ENCODE peak calls at places on chromosomes 5 and 9, in six cellular contexts. P is neural progenitor cell, N is cardiac muscle cell, W is mucosa of descending colon, L is GM06990, X is heart right ventricle. E is an unnamed sample. For H3K36me3, the result is how much of the 10 kb centered on the place peaks cover.

GRCh38 chr5:101431201-101431600 is 528.1 kb upstream of the ST8SIA4 start:
- DNase-seq in P (no peak), N (no peak), W (no peak), L (no peak), X (no peak), E (no peak)

GRCh38 chr5:94618029-94618492 is 343 bp downstream of the KIAA0825 start:
- DNase-seq in P (peak), N (peak), W (peak), L (no peak), X (peak), E (peak)

GRCh38 chr5:148850836-148851235 is 24.4 kb downstream of the ADRB2 start:
- DNase-seq in P (no peak), N (no peak), W (no peak), L (no peak), X (no peak), E (no peak)

GRCh38 chr5:177133845-177134652 is 476 bp downstream of the NSD1 start:
- DNase-seq in P (peak), N (peak), W (peak), L (peak), X (peak), E (peak)

GRCh38 chr9:117412006-117412715 is 2.7 kb downstream of the ASTN2 start:
- DNase-seq in P (peak), N (no peak), W (no peak), L (peak), X (no peak), E (no peak)

GRCh38 chr9:78552802-78553201 is 255.9 kb downstream of the PSAT1 start:
- DNase-seq in P (no peak), N (no peak), W (no peak), L (no peak), X (no peak), E (no peak)

GRCh38 chr5:177303925-177304391 is 359 bp downstream of the PRELID1 start:
- DNase-seq in P (no peak), N (no peak), W (peak), L (no peak), X (no peak), E (no peak)

GRCh38 chr5:133985540-133986180 is 17.2 kb upstream of the C5orf15 start:
- DNase-seq in P (no peak), N (no peak), W (no peak), L (no peak), X (no peak), E (no peak)

GRCh38 chr5:151257731-151258715 is 5.0 kb downstream of the GM2A start:
- DNase-seq in P (no peak), N (no peak), W (no peak), L (peak), X (no peak), E (no peak)

GRCh38 chr9:30723656-30724055 is 1660.8 kb upstream of the ACO1 start:
- DNase-seq in P (no peak), N (no peak), W (no peak), L (no peak), X (no peak), E (no peak)

GRCh38 chr9:88535226-88535931 is 401 bp downstream of the NXNL2 start:
- DNase-seq in P (peak), N (peak), W (peak), L (peak), X (peak), E (no peak)

GRCh38 chr5:101292199-101292598 is 389.1 kb upstream of the ST8SIA4 start:
- DNase-seq in P (no peak), N (no peak), W (no peak), L (no peak), X (no peak), E (no peak)

GRCh38 chr5:143205386-143205785 is 198.1 kb downstream of the NR3C1 start:
- DNase-seq in P (no peak), N (no peak), W (no peak), L (no peak), X (no peak), E (no peak)

GRCh38 chr9:76644171-76644570 is 120.1 kb upstream of the PCA3 start:
- DNase-seq in P (no peak), N (no peak), W (no peak), L (no peak), X (no peak), E (no peak)

GRCh38 chr5:158875272-158875679 is 224.4 kb downstream of the EBF1 start:
- DNase-seq in P (no peak), N (no peak), W (no peak), L (peak), X (no peak), E (no peak)

GRCh38 chr9:121055642-121056143 is 5.6 kb upstream of the C5 start:
- DNase-seq in P (peak), N (no peak), W (no peak), L (no peak), X (no peak), E (no peak)

GRCh38 chr5:179113945-179114641 is 53.9 kb downstream of the ZNF354C start:
- DNase-seq in P (no peak), N (no peak), W (no peak), L (no peak), X (no peak), E (no peak)

GRCh38 chr9:129803679-129804065 is 688 bp downstream of the TOR1B start:
- DNase-seq in P (peak), N (no peak), W (no peak), L (no peak), X (no peak), E (no peak)

GRCh38 chr5:101473483-101473882 is 570.4 kb upstream of the ST8SIA4 start:
- DNase-seq in P (no peak), N (no peak), W (no peak), L (no peak), X (no peak), E (no peak)

GRCh38 chr9:93637886-93638285 is 61.5 kb downstream of the PHF2 start:
- DNase-seq in P (no peak), N (no peak), W (no peak), L (no peak), X (no peak), E (no peak)

DNA sequence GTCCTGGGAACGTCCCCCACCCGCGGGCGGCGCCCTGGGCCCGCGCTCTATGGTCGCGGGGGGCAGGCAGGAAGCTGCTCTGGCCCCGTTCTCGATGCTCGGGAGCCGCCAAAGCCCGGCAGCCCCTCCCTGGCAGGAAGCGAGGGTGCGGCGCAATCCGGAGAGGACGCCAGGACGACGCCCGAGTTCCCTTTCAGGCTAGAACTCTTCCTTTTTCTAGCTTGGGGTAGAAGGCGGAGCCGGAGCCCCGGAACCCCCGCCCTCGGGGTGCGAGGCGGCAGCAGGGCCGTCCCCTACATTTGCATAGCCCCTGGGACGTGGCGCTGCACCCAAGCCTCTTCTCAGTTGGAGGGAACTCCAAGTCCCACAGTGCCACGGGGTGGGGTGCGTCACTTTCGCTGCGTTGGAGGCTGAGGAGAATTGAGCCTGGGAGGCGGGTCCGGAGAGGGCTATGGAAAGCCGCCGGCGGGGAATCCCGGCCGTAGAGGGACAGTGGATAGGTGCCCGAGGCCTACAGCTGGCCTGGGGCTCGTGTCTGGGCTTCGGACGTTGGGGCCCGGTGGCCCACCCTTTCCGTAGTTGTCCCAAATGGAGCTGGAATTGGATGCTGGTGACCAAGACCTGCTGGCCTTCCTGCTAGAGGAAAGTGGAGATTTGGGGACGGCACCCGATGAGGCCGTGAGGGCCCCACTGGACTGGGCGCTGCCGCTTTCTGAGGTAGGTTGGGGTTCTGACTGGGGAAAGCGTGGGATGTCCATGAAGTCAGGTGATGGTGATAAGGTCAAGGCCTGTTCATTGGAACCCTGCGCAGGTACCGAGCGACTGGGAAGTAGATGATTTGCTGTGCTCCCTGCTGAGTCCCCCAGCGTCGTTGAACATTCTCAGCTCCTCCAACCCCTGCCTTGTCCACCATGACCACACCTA is at the start of the genes CREB3 and TLN1:
- DNase-seq in P (peak), N (peak), W (peak), L (peak), X (peak), E (peak)
- TF ChIP-seq CTCF in P (peak), N (no peak), W (peak), L (peak), X (peak), E (peak)

GRCh38 chr5:160427607-160428006 is 6.0 kb downstream of the PTTG1 start:
- DNase-seq in P (no peak), N (no peak), W (no peak), L (no peak), X (no peak), E (no peak)
- H3K36me3 ChIP-seq in P (under half), N (under half), W (under half), L (under half), X (under half), E (under half)

DNA sequence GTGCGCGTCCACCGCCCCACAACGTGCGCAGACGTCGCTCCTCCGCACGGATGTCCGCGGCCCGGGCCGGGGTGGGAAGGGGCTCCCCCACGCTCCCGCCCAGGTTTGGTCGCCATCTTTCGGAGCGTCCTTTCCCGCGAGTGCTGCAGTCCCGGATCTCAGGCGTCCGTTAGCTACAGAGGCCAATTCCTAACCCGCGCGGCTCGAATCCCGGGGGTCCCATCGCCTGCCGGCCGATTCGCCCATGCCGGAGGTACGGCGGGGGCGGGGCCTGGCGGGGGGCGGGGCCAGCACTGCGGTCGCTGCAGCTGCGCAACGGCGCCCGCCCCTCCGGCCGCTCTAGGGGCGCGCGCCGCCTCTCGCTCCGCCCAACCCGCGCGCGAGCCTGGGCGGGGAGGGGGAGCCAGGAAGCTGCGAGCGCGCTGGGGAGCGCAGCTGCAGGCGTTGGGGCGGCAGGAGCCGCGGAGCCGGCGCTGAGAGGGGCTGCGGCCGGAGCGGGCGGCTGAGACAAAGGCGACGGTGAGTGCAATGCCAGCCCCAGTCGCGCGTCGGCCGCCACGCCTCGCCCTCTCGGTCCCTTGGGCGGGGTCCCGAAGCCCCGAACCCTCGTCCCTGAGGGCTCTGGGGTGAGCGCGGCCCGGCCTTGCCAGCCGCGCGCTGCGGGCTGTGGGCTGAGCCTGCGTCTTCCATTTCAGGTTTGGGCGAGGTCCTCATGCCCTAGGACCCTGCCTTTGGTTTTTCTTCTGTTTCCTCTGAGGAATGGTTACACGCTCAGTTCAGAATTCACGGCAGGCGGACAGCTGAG is at the start of gene CDC42SE2:
- DNase-seq in P (peak), N (peak), W (peak), L (peak), X (peak), E (peak)
- TF ChIP-seq CTCF in P (peak), N (no peak), W (no peak), L (no peak), X (peak), E (no peak)

GRCh38 chr9:114666441-114666840 is 8.8 kb upstream of the TEX53 start:
- DNase-seq in P (no peak), N (no peak), W (no peak), L (no peak), X (no peak), E (no peak)
- H3K36me3 ChIP-seq in P (under half), N (under half), W (under half), L (under half), X (under half), E (under half)